ENCODE peak calls at places on chromosomes 4 and X, in ten cellular contexts. B is fibroblast of lung, M is cardiac muscle cell, K is AG10803, S is type B pancreatic cell, F is transverse colon, T is D721Med, E is dorsolateral prefrontal cortex, H is RWPE2, U is ovary. P is an unnamed sample.

GRCh38 chrX:150508461-150509367 is 59.7 kb upstream of the MTM1 start:
- DNase-seq in M (no peak), B (peak; percentile 21), K (peak; percentile 42), H (no peak), S (no peak), E (peak; percentile 73), U (peak; percentile 80), T (no peak), F (peak; percentile 19), P (peak; percentile 5)

GRCh38 chr4:124322234-124322831 is 390.2 kb downstream of the ANKRD50 start:
- DNase-seq in F (no peak), T (no peak), E (no peak), H (no peak), U (no peak), B (peak; percentile 35), K (peak; percentile 40), S (no peak), M (peak; percentile 47), P (no peak)

GRCh38 chr4:102759835-102760644 is 728 bp downstream of the MANBA start:
- DNase-seq in T (no peak), M (peak; percentile 27), S (no peak), U (peak; percentile 25), H (no peak), B (peak; percentile 59), E (no peak), F (peak; percentile 28), K (peak; percentile 45), P (no peak)

GRCh38 chr4:113684534-113685091 is 76.9 kb downstream of the CAMK2D start:
- DNase-seq in T (no peak), S (no peak), H (no peak), M (peak; percentile 71), F (peak; percentile 63), B (peak; percentile 74), U (peak; percentile 14), E (peak; percentile 47), K (peak; percentile 75), P (no peak)

GRCh38 chr4:130053723-130054122 is 957.8 kb downstream of the C4orf33 start:
- DNase-seq in M (no peak), F (no peak), S (no peak), K (no peak), U (no peak), E (no peak), T (no peak), B (no peak), H (no peak), P (no peak)

GRCh38 chr4:106869551-106869950 is 166.6 kb downstream of the DKK2 start:
- DNase-seq in B (peak; percentile 58), H (no peak), F (no peak), U (no peak), T (no peak), E (no peak), K (peak; percentile 77), S (no peak), M (no peak), P (no peak)

GRCh38 chrX:9327747-9328145 is 137.1 kb upstream of the TBL1X start:
- DNase-seq in E (no peak), H (no peak), K (peak; percentile 66), F (no peak), M (no peak), B (peak; percentile 86), S (no peak), T (no peak), U (no peak), P (peak; percentile 60)

GRCh38 chr4:56752985-56753384 is 68.5 kb downstream of the SPINK2 start:
- DNase-seq in F (peak; percentile 63), K (no peak), S (no peak), B (no peak), E (no peak), U (no peak), T (no peak), M (no peak), H (no peak), P (no peak)

GRCh38 chr4:534101-534575 is 35.1 kb downstream of the PIGG start:
- DNase-seq in S (no peak), H (no peak), B (no peak), M (no peak), F (no peak), E (no peak), K (no peak), T (no peak), U (no peak), P (no peak)

GRCh38 chr4:8723222-8723980 is 130.8 kb downstream of the CPZ start:
- DNase-seq in E (peak; percentile 20), T (no peak), M (no peak), K (no peak), H (no peak), B (no peak), F (peak; percentile 5), U (no peak), S (peak; percentile 58), P (no peak)

GRCh38 chr4:74408639-74409038 is 36.3 kb upstream of the AREG start:
- DNase-seq in E (no peak), K (no peak), F (no peak), H (peak; percentile 70), U (no peak), M (no peak), T (no peak), S (no peak), B (peak; percentile 74), P (no peak)

GRCh38 chr4:72457158-72457557 is 111.9 kb downstream of the ADAMTS3 start:
- DNase-seq in U (no peak), H (no peak), E (no peak), T (no peak), K (no peak), S (no peak), F (no peak), B (peak; percentile 43), M (no peak), P (no peak)

GRCh38 chr4:31294655-31295054 is 574.5 kb downstream of the PCDH7 start:
- DNase-seq in T (no peak), K (no peak), S (no peak), F (no peak), E (no peak), B (no peak), M (no peak), H (no peak), U (no peak), P (no peak)

GRCh38 chr4:39662683-39663082 is 24.0 kb upstream of the SMIM14 start:
- DNase-seq in S (no peak), B (no peak), T (no peak), M (no peak), F (no peak), K (no peak), E (no peak), H (no peak), U (no peak), P (no peak)

GRCh38 chr4:121998024-121998423 is 46.2 kb upstream of the TRPC3 start:
- DNase-seq in E (no peak), B (no peak), K (no peak), H (no peak), U (no peak), S (no peak), M (peak; percentile 14), F (no peak), T (no peak), P (no peak)

DNA sequence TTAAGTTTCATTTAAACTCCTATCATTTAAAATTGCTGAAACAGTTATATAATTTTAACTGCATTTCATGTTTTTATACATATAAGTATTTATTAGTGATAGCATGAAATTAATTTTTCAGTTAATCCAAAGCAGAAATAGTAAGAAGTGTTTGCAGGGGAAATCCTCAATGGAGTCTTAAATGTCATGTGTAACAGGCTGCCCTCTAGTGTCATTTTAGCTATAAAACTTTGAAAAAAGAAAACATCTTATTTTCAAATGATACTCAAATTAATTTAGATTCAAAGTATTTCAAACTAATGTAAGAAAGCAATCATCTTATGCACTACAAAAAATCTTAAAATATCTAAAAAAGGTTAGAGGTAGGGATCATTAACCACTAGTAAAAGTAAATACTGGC is 27.1 kb downstream of the TAPT1 start:
- DNase-seq in K (peak; percentile 39), B (peak; percentile 30), F (no peak), S (no peak), E (no peak), M (peak; percentile 20), U (no peak), H (no peak), T (no peak), P (no peak)
- TF ChIP-seq CTCF in K (peak; percentile 54), B (no peak), F (no peak), S (peak; percentile 67), E (peak; percentile 48), M (peak; percentile 45), U (no peak), H (peak; percentile 77), T (peak; percentile 75), P (peak; percentile 44)

DNA sequence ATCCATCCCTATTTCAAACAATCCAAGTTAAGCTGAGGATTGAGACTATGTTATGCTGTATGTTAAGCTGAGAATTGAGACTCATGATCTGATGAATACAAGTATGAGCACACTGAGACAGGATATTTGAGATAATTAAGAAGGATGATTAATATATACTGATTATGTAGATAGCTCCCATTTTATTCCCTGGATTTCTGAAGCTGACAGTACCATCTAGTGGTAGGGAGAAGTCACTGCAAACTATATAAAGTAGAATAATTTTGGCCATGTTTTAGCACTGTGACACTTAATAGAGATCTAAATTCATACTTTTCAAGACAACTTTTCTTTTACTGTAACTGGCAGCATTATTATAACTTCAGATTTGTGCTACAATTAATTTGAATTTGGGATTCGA is 63.8 kb upstream of the HPRT1 start:
- DNase-seq in H (no peak), K (peak; percentile 13), F (no peak), B (no peak), S (no peak), T (no peak), U (no peak), M (peak; percentile 12), E (no peak), P (no peak)
- TF ChIP-seq CTCF in H (peak; percentile 77), K (peak; percentile 72), F (peak; percentile 51), B (peak; percentile 41), S (peak; percentile 88), T (peak; percentile 56), U (peak; percentile 48), M (peak; percentile 63), E (peak; percentile 78), P (peak; percentile 80)

GRCh38 chrX:152817082-152817744 is 13.3 kb downstream of the CETN2 start:
- DNase-seq in M (peak; percentile 36), T (no peak), K (peak; percentile 37), E (peak; percentile 53), U (no peak), H (no peak), F (peak; percentile 26), B (peak; percentile 29), S (no peak), P (no peak)
- TF ChIP-seq CTCF in M (peak; percentile 48), T (peak; percentile 39), K (peak; percentile 59), E (peak; percentile 50), U (no peak), H (peak; percentile 45), F (peak; percentile 24), B (peak; percentile 42), S (peak; percentile 70), P (peak; percentile 52)

GRCh38 chrX:28223469-28223868 is 242.2 kb upstream of the DCAF8L1 start:
- DNase-seq in S (no peak), H (no peak), T (no peak), F (no peak), E (no peak), M (no peak), K (no peak), U (no peak), B (no peak), P (no peak)

GRCh38 chrX:28229217-28229616 is 248.0 kb upstream of the DCAF8L1 start:
- DNase-seq in T (no peak), E (no peak), M (no peak), K (no peak), B (no peak), U (no peak), H (no peak), S (no peak), F (no peak), P (no peak)

GRCh38 chrX:28223991-28224390 is 242.7 kb upstream of the DCAF8L1 start:
- DNase-seq in U (no peak), T (no peak), M (no peak), S (no peak), H (no peak), E (no peak), B (no peak), F (no peak), K (no peak), P (no peak)

GRCh38 chrX:28225508-28225907 is 244.3 kb upstream of the DCAF8L1 start:
- DNase-seq in K (no peak), H (no peak), S (no peak), M (no peak), F (no peak), T (no peak), E (no peak), B (peak; percentile 33), U (no peak), P (no peak)
- TF ChIP-seq CTCF in K (no peak), H (no peak), S (no peak), M (no peak), F (no peak), T (no peak), E (no peak), B (no peak), U (no peak), P (no peak)

P was measured in AG09319.